ENCODE peak calls at places on chromosomes 6 and 20, in nine cellular contexts. One of them, this sample, is unnamed.

GRCh38 chr6:109523478-109523877 is 40.5 kb upstream of the ZBTB24 start:
- DNase-seq in DND-41: no peak
- DNase-seq in bronchial epithelial cell: peak
- DNase-seq in lower lobe of right lung: no peak
- DNase-seq in brain microvascular endothelial cell: peak
- DNase-seq in astrocyte: peak
- DNase-seq in endothelial cell: no peak
- DNase-seq in endothelial cell of umbilical vein: no peak
- DNase-seq in GM10248: no peak
- DNase-seq in this sample: no peak

GRCh38 chr6:101614774-101615173 is 221.3 kb downstream of the GRIK2 start:
- DNase-seq in DND-41: no peak
- DNase-seq in endothelial cell of umbilical vein: no peak
- DNase-seq in brain microvascular endothelial cell: peak
- DNase-seq in astrocyte: peak
- DNase-seq in lower lobe of right lung: no peak
- DNase-seq in endothelial cell: no peak
- DNase-seq in bronchial epithelial cell: peak
- DNase-seq in GM10248: no peak
- DNase-seq in this sample: no peak

GRCh38 chr6:105596284-105596755 is 193.4 kb upstream of the PREP start:
- DNase-seq in DND-41: no peak
- DNase-seq in GM10248: no peak
- DNase-seq in astrocyte: peak
- DNase-seq in bronchial epithelial cell: peak
- DNase-seq in brain microvascular endothelial cell: peak
- DNase-seq in endothelial cell of umbilical vein: no peak
- DNase-seq in lower lobe of right lung: no peak
- DNase-seq in endothelial cell: no peak
- DNase-seq in this sample: no peak

GRCh38 chr6:168387426-168387825 is 53.6 kb upstream of the SMOC2 start:
- DNase-seq in brain microvascular endothelial cell: no peak
- DNase-seq in endothelial cell of umbilical vein: no peak
- DNase-seq in astrocyte: no peak
- DNase-seq in endothelial cell: no peak
- DNase-seq in bronchial epithelial cell: no peak
- DNase-seq in DND-41: no peak
- DNase-seq in GM10248: no peak
- DNase-seq in lower lobe of right lung: no peak
- DNase-seq in this sample: no peak

GRCh38 chr20:47448429-47448828 is 53.3 kb upstream of the NCOA3 start:
- DNase-seq in bronchial epithelial cell: no peak
- DNase-seq in lower lobe of right lung: no peak
- DNase-seq in GM10248: no peak
- DNase-seq in DND-41: no peak
- DNase-seq in astrocyte: no peak
- DNase-seq in brain microvascular endothelial cell: no peak
- DNase-seq in endothelial cell of umbilical vein: no peak
- DNase-seq in endothelial cell: no peak
- DNase-seq in this sample: no peak

GRCh38 chr20:48489046-48489463 is 338.7 kb downstream of the PREX1 start:
- DNase-seq in brain microvascular endothelial cell: no peak
- DNase-seq in astrocyte: no peak
- DNase-seq in GM10248: peak
- DNase-seq in lower lobe of right lung: no peak
- DNase-seq in endothelial cell of umbilical vein: no peak
- DNase-seq in bronchial epithelial cell: no peak
- DNase-seq in endothelial cell: no peak
- DNase-seq in DND-41: no peak
- DNase-seq in this sample: no peak

GRCh38 chr20:49762940-49763766 is 49.5 kb upstream of the B4GALT5 start:
- DNase-seq in lower lobe of right lung: no peak
- DNase-seq in DND-41: no peak
- DNase-seq in astrocyte: no peak
- DNase-seq in bronchial epithelial cell: peak
- DNase-seq in GM10248: no peak
- DNase-seq in endothelial cell of umbilical vein: no peak
- DNase-seq in brain microvascular endothelial cell: no peak
- DNase-seq in endothelial cell: no peak
- DNase-seq in this sample: no peak

GRCh38 chr6:79672631-79673065 is 41.5 kb downstream of the SH3BGRL2 start:
- DNase-seq in bronchial epithelial cell: peak
- DNase-seq in lower lobe of right lung: no peak
- DNase-seq in endothelial cell of umbilical vein: peak
- DNase-seq in DND-41: no peak
- DNase-seq in brain microvascular endothelial cell: peak
- DNase-seq in astrocyte: peak
- DNase-seq in GM10248: peak
- DNase-seq in endothelial cell: no peak
- DNase-seq in this sample: no peak

GRCh38 chr6:13101985-13102384 is 226.4 kb downstream of the TBC1D7 start:
- DNase-seq in brain microvascular endothelial cell: no peak
- DNase-seq in DND-41: no peak
- DNase-seq in endothelial cell of umbilical vein: no peak
- DNase-seq in endothelial cell: no peak
- DNase-seq in astrocyte: no peak
- DNase-seq in lower lobe of right lung: no peak
- DNase-seq in bronchial epithelial cell: no peak
- DNase-seq in GM10248: no peak
- DNase-seq in this sample: no peak

GRCh38 chr20:58709703-58710039 is 17.1 kb downstream of the NPEPL1 start:
- DNase-seq in endothelial cell: no peak
- DNase-seq in lower lobe of right lung: no peak
- DNase-seq in DND-41: no peak
- DNase-seq in bronchial epithelial cell: no peak
- DNase-seq in GM10248: no peak
- DNase-seq in endothelial cell of umbilical vein: no peak
- DNase-seq in brain microvascular endothelial cell: no peak
- DNase-seq in astrocyte: no peak
- DNase-seq in this sample: no peak

GRCh38 chr6:81792826-81793225 is 40.3 kb upstream of the TENT5A start:
- DNase-seq in endothelial cell: no peak
- DNase-seq in GM10248: no peak
- DNase-seq in brain microvascular endothelial cell: no peak
- DNase-seq in DND-41: no peak
- DNase-seq in astrocyte: peak
- DNase-seq in lower lobe of right lung: no peak
- DNase-seq in bronchial epithelial cell: no peak
- DNase-seq in endothelial cell of umbilical vein: no peak
- DNase-seq in this sample: no peak

GRCh38 chr6:82646231-82646615 is 282.6 kb downstream of the TPBG start:
- DNase-seq in endothelial cell of umbilical vein: no peak
- DNase-seq in endothelial cell: no peak
- DNase-seq in bronchial epithelial cell: peak
- DNase-seq in brain microvascular endothelial cell: no peak
- DNase-seq in GM10248: no peak
- DNase-seq in lower lobe of right lung: no peak
- DNase-seq in DND-41: no peak
- DNase-seq in astrocyte: no peak
- DNase-seq in this sample: no peak

DNA sequence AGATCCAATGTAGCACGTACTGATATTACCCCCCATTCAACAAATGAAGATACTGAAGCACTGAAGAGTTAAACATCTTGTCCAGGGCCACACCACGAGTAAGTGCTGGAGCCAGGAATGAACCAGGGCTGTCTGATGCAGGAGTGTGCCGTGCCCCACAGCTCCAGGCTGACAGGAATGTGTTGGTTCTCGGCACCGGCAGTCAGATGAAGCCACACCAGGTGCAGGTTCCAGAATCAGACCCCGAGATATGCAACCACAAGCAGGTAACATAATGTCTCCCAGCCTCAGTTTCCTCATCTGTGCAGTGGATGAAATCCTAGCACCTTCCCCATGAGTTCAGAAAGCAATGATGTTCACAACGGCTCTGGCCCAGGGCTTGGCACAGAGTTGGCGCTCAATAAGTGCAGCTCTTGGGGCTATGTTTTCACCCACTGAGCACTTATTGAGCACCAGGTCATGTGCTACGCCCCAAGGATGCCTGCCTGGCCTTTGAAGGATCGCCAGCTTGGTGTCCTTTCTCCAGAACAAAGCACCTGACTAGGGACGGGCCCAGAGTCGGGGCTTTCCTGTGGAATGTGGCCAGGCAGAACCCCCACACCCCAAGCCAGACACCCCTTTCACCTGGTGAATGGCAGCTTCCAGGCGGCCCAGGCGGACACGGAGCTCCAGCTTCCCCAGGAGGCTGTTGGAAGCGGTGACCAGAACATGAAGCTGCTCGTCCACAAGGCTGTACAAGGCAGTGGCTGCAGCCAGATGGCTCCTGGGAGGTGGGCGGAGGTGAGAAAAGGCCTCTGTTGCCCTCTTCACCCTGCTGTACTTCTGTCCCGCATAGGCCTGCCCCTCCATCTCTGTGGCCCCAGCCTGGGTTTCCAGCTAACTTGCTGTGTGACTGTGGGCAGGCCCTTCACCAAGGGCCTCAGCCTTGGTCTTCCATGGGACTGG is 41.3 kb downstream of the KIAA1755 start:
- DNase-seq in endothelial cell of umbilical vein: no peak
- DNase-seq in DND-41: no peak
- DNase-seq in bronchial epithelial cell: no peak
- DNase-seq in astrocyte: no peak
- DNase-seq in GM10248: no peak
- DNase-seq in brain microvascular endothelial cell: no peak
- DNase-seq in lower lobe of right lung: no peak
- DNase-seq in endothelial cell: no peak
- DNase-seq in this sample: no peak
- TF ChIP-seq CTCF in endothelial cell of umbilical vein: no peak
- TF ChIP-seq CTCF in DND-41: no peak
- TF ChIP-seq CTCF in bronchial epithelial cell: no peak
- TF ChIP-seq CTCF in astrocyte: no peak
- TF ChIP-seq CTCF in GM10248: no peak
- TF ChIP-seq CTCF in brain microvascular endothelial cell: no peak
- TF ChIP-seq CTCF in lower lobe of right lung: no peak
- TF ChIP-seq CTCF in endothelial cell: no peak
- TF ChIP-seq CTCF in this sample: no peak

DNA sequence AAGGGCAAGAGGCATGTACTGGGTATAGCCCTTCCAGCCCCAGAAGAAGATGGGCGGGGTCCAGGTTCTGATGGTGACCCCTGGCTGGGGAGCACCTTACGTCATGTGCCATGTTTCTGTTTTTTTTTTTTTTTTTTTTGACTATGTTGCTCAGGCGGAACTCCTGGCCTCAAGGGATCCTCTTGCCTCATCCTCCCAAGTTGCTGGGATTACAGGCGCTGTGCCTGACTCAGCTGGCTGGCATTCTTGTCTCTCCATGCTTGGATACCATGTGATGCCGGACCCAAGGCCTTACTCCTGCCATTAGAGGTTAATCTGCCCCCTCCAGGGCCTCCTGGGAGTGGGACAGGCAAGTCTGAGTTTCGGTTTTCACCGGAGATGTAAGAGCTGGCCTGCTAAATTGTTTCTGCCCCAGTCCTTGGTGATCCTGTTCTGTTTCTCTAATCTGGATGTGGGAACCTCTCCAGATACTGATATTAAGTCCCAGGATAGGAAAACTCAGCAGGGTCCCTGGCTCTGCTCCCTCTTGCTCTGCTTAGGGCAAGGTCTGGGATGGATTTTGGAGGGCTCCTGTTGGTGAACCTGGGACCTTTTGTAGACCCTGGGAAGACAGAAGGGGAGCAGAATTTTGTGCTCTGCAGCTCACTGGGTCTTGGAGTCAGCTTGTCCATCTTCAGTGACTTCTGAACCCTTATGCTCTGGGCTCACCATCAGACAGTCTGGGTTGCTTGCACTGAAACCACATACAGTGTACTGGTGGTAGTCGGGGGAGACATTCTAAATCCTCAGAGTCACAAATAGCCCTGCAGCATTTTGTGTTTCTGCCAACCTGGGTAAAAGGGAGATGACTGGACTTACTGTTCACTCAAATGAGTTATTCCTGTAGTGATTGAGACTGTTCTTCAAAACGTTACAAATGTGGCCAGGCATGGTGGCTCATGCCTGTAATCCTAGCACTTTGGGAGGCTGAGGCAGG is 45.1 kb downstream of the PTK7 start:
- DNase-seq in endothelial cell: no peak
- DNase-seq in DND-41: no peak
- DNase-seq in GM10248: no peak
- DNase-seq in brain microvascular endothelial cell: peak
- DNase-seq in endothelial cell of umbilical vein: no peak
- DNase-seq in lower lobe of right lung: no peak
- DNase-seq in astrocyte: peak
- DNase-seq in bronchial epithelial cell: peak
- DNase-seq in this sample: peak
- TF ChIP-seq CTCF in endothelial cell: no peak
- TF ChIP-seq CTCF in DND-41: no peak
- TF ChIP-seq CTCF in GM10248: no peak
- TF ChIP-seq CTCF in brain microvascular endothelial cell: peak
- TF ChIP-seq CTCF in endothelial cell of umbilical vein: no peak
- TF ChIP-seq CTCF in lower lobe of right lung: no peak
- TF ChIP-seq CTCF in astrocyte: no peak
- TF ChIP-seq CTCF in bronchial epithelial cell: no peak
- TF ChIP-seq CTCF in this sample: no peak

GRCh38 chr6:760982-761955 is 68.3 kb upstream of the EXOC2 start:
- DNase-seq in bronchial epithelial cell: no peak
- DNase-seq in GM10248: no peak
- DNase-seq in endothelial cell: no peak
- DNase-seq in DND-41: no peak
- DNase-seq in brain microvascular endothelial cell: no peak
- DNase-seq in endothelial cell of umbilical vein: no peak
- DNase-seq in lower lobe of right lung: no peak
- DNase-seq in astrocyte: no peak
- DNase-seq in this sample: no peak
- TF ChIP-seq CTCF in bronchial epithelial cell: no peak
- TF ChIP-seq CTCF in GM10248: no peak
- TF ChIP-seq CTCF in endothelial cell: no peak
- TF ChIP-seq CTCF in DND-41: no peak
- TF ChIP-seq CTCF in brain microvascular endothelial cell: no peak
- TF ChIP-seq CTCF in endothelial cell of umbilical vein: no peak
- TF ChIP-seq CTCF in lower lobe of right lung: no peak
- TF ChIP-seq CTCF in astrocyte: no peak
- TF ChIP-seq CTCF in this sample: no peak

DNA sequence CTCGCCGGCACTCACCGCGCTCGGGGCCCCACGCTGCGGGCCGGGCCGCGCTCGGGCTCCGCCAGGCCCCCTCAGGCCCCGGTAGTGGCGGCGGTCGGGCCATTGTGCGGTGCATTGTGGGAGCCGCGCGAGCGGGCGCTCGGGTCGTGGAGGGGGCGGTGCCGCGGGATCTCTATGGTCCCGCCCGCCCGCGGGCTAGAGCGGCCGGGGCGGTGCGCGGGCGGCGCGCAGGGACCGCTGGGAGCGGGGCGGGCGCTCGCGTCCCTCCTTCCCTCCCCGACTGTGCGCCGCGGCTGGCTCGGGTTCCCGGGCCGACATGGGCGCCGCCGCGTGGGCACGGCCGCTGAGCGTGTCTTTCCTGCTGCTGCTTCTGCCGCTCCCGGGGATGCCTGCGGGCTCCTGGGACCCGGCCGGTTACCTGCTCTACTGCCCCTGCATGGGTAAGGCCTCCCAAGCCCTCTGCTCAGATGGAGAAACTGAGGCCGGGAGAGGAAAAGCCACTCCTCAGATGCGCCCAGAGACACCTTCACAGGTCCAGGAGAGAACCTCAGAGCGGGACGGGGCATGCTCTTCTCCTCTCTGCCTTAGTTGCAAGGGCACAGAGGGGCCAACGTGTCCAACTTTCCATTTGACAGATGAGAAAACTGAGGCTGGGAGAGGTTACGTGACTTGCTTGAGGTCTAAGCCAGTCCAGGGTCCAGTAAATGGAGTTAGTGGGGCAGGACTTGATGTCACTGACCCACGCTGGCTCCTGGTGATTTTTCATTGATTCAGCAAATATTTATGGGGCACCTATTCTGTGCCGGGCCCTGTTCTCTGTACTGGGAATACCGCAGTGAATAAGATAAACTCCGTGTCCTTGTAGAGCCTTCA is at the start of the genes PLAGL2 and POFUT1:
- DNase-seq in brain microvascular endothelial cell: peak
- DNase-seq in DND-41: peak
- DNase-seq in bronchial epithelial cell: peak
- DNase-seq in GM10248: peak
- DNase-seq in endothelial cell of umbilical vein: peak
- DNase-seq in astrocyte: peak
- DNase-seq in endothelial cell: peak
- DNase-seq in lower lobe of right lung: peak
- DNase-seq in this sample: peak
- TF ChIP-seq CTCF in brain microvascular endothelial cell: no peak
- TF ChIP-seq CTCF in DND-41: peak
- TF ChIP-seq CTCF in bronchial epithelial cell: peak
- TF ChIP-seq CTCF in GM10248: peak
- TF ChIP-seq CTCF in endothelial cell of umbilical vein: peak
- TF ChIP-seq CTCF in astrocyte: no peak
- TF ChIP-seq CTCF in endothelial cell: no peak
- TF ChIP-seq CTCF in lower lobe of right lung: peak
- TF ChIP-seq CTCF in this sample: no peak

This sample was measured in gastrocnemius medialis.